ENCODE peak calls at places on chromosomes 13 and 19, in seven cellular contexts. V is CD8-positive, alpha-beta T cell; B is brain microvascular endothelial cell; C is uterus; S is HL-60; T is ascending aorta; E is bronchial epithelial cell. N is an unnamed sample.
A peak's percentile ranks its signal among the peaks of the same experiment; 100 is the strongest.

GRCh38 chr19:5145521-5146511 is 176.9 kb downstream of the KDM4B start:
- DNase-seq in V (no peak), B (no peak), C (no peak), S (no peak), T (no peak), E (no peak), N (no peak)

GRCh38 chr19:45413497-45413896 is 7.1 kb downstream of the POLR1G start:
- DNase-seq in V (no peak), B (no peak), C (no peak), S (no peak), T (no peak), E (no peak), N (no peak)

GRCh38 chr13:112772539-112772909 is 82.7 kb downstream of the ATP11A start:
- DNase-seq in V (no peak), B (no peak), C (no peak), S (no peak), T (no peak), E (no peak), N (no peak)

GRCh38 chr13:22227895-22228294 is 557.0 kb downstream of the FGF9 start:
- DNase-seq in V (no peak), B (no peak), C (no peak), S (no peak), T (no peak), E (no peak), N (no peak)

GRCh38 chr19:44525721-44526430 is 3.6 kb downstream of the CEACAM20 start:
- DNase-seq in V (no peak), B (no peak), C (no peak), S (no peak), T (no peak), E (no peak), N (no peak)

GRCh38 chr19:33298146-33298911 is 4.0 kb downstream of the CEBPA start:
- DNase-seq in V (no peak), B (no peak), C (no peak), S (peak; percentile 83), T (no peak), E (peak; percentile 82), N (no peak)

GRCh38 chr19:17296278-17296677 is 6.9 kb downstream of the ABHD8 start:
- DNase-seq in V (no peak), B (peak; percentile 38), C (no peak), S (no peak), T (no peak), E (peak; percentile 65), N (peak; percentile 76)

GRCh38 chr13:83150616-83151307 is 731.5 kb downstream of the SLITRK1 start:
- DNase-seq in V (no peak), B (no peak), C (no peak), S (no peak), T (no peak), E (no peak), N (no peak)

GRCh38 chr13:47036291-47037008 is 139.6 kb upstream of the HTR2A start:
- DNase-seq in V (no peak), B (no peak), C (no peak), S (no peak), T (no peak), E (peak; percentile 4), N (no peak)

GRCh38 chr13:73767191-73767741 is 366.9 kb downstream of the KLF12 start:
- DNase-seq in V (no peak), B (no peak), C (no peak), S (no peak), T (no peak), E (no peak), N (no peak)

GRCh38 chr13:112225429-112226090 is 150.6 kb upstream of the SPACA7 start:
- DNase-seq in V (no peak), B (no peak), C (no peak), S (no peak), T (no peak), E (no peak), N (no peak)

GRCh38 chr13:86581711-86582110 is 782.5 kb upstream of the SLITRK6 start:
- DNase-seq in V (no peak), B (no peak), C (no peak), S (no peak), T (no peak), E (peak; percentile 54), N (peak; percentile 53)

GRCh38 chr13:24187185-24187584 is 26.7 kb downstream of the SPATA13 start:
- DNase-seq in V (no peak), B (peak; percentile 40), C (no peak), S (no peak), T (no peak), E (peak; percentile 38), N (peak; percentile 25)

GRCh38 chr13:74464656-74465055 is 330.5 kb upstream of the KLF12 start:
- DNase-seq in V (no peak), B (no peak), C (no peak), S (no peak), T (no peak), E (no peak), N (no peak)

GRCh38 chr13:92843549-92843948 is 383.1 kb upstream of the GPC6 start:
- DNase-seq in V (no peak), B (no peak), C (no peak), S (no peak), T (no peak), E (peak; percentile 69), N (peak; percentile 67)

GRCh38 chr19:52176574-52176973 is 5.2 kb upstream of the ZNF836 start:
- DNase-seq in V (no peak), B (no peak), C (no peak), S (no peak), T (no peak), E (no peak), N (no peak)
- H3K27me3 ChIP-seq in V (no peaks in the 10 kb centered on the region), B (no peaks in the 10 kb centered on the region), C (no peaks in the 10 kb centered on the region), S (no peaks in the 10 kb centered on the region), T (no peaks in the 10 kb centered on the region), E (no peaks in the 10 kb centered on the region), N (no peaks in the 10 kb centered on the region)

DNA sequence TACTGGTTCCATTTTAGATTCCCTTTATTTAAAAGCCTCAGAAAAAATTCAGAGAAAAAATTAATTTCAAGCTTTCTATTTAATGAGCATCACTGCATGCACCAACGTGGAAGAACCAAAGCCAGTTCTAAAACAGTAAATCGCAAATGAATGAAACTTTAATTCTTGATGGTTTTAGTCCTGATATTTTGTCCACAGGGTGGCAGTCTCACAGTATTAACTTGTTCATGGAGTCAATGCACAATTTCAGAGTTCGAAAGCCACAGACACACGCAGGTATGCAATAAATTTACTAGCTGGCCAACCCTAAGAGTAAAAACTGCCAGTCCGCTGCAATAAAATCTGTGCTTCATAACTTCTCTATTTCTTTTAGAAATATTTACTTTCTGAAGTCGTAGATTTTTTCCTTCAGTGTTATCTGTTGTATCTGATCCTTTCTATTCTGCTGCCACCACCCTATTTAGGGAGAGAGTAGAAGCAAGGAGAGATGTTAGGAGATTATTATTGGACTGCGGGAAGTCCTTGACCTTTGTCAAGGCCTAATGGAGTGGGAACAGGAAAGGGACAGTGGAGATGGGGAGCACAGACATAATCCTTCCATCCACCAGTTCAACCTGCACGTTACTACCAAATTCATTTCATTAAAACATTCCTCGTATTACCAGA is 7.0 kb upstream of the WBP4 start:
- DNase-seq in V (no peak), B (peak; percentile 38), C (no peak), S (peak; percentile 69), T (no peak), E (peak; percentile 56), N (peak; percentile 72)
- TF ChIP-seq CTCF in V (peak; percentile 66), B (peak; percentile 48), C (peak; percentile 40), S (peak; percentile 40), T (peak; percentile 13), E (peak; percentile 24), N (peak; percentile 73)

DNA sequence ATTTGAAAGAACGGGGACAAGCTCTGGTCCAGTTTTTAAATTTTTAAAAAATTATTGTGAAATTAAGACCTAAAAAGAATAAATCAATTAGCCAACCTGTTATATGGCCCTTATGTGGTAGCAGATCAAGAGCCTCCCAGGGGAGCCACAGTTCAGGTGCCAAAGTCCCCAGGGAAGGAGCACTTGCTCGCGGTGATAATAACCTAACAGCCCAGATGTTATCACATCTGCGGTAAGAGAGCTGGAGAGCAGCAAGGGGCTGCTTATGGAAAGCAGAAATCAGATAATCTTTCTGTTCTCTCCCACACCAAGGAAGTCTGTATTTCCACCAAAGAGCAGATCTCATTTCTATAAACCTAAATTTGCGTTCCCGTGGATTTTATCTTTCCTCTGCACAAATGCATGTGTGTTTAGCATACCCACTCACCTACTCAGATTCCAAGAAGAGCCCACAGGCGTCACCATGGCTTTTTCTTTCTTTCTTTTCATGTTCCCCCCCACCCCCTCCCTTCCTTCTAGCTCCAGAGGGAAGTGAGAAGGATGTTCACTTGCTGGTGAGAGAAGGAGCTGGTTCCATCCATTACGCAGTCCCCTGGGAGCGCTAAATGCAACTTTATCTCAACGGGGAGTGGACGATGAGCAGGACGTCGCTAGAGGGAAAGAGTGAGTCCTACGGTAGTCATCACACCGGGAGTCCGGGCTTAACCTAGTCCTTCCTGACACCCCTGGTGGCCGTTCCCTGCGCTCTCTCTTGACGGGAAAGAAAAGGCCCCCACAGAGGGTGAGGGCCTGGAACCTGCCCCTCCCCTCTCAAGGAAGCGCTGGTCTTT is 1.6 kb upstream of the POU4F1 start:
- DNase-seq in V (no peak), B (no peak), C (no peak), S (no peak), T (no peak), E (peak; percentile 40), N (no peak)
- H3K27me3 ChIP-seq in V (peaks cover 69% of the 10 kb centered on the region), B (peaks cover 85% of the 10 kb centered on the region), C (peaks cover 43% of the 10 kb centered on the region), S (peaks cover 83% of the 10 kb centered on the region), T (peaks cover 67% of the 10 kb centered on the region), E (peaks cover 83% of the 10 kb centered on the region), N (peaks cover 8% of the 10 kb centered on the region)

GRCh38 chr19:58372311-58373133 is 8.3 kb downstream of the ZNF837 start:
- DNase-seq in V (no peak), B (no peak), C (no peak), S (peak; percentile 18), T (no peak), E (no peak), N (peak; percentile 35)
- TF ChIP-seq CTCF in V (no peak), B (peak; percentile 42), C (no peak), S (no peak), T (no peak), E (no peak), N (peak; percentile 52)

GRCh38 chr13:27953671-27954405 is 15.3 kb downstream of the CDX2 start:
- DNase-seq in V (peak; percentile 48), B (peak; percentile 23), C (peak; percentile 56), S (peak; percentile 83), T (no peak), E (peak; percentile 20), N (peak; percentile 79)

GRCh38 chr13:27954406-27954851 is 14.7 kb downstream of the CDX2 start:
- DNase-seq in V (no peak), B (no peak), C (no peak), S (no peak), T (no peak), E (no peak), N (peak; percentile 29)

GRCh38 chr13:27956576-27957300 is 12.4 kb downstream of the CDX2 start:
- DNase-seq in V (no peak), B (no peak), C (no peak), S (no peak), T (no peak), E (no peak), N (peak; percentile 74)

GRCh38 chr13:27955192-27955591 is 13.9 kb downstream of the CDX2 start:
- DNase-seq in V (no peak), B (no peak), C (no peak), S (no peak), T (no peak), E (no peak), N (no peak)

GRCh38 chr13:27952931-27953670 is 16.0 kb downstream of the CDX2 start:
- DNase-seq in V (no peak), B (no peak), C (no peak), S (peak; percentile 39), T (no peak), E (no peak), N (no peak)
- H3K27me3 ChIP-seq in V (peaks cover 22% of the 10 kb centered on the region), B (peaks cover 46% of the 10 kb centered on the region), C (peaks cover 9% of the 10 kb centered on the region), S (peaks cover 26% of the 10 kb centered on the region), T (peaks cover 3% of the 10 kb centered on the region), E (peaks cover 19% of the 10 kb centered on the region), N (no peaks in the 10 kb centered on the region)

GRCh38 chr19:41895745-41896580 is 13.0 kb downstream of the ARHGEF1 start:
- DNase-seq in V (no peak), B (no peak), C (no peak), S (no peak), T (no peak), E (no peak), N (no peak)
- TF ChIP-seq CTCF in V (peak; percentile 36), B (peak; percentile 62), C (no peak), S (no peak), T (no peak), E (peak; percentile 25), N (peak; percentile 49)